ENCODE peak calls at places on chromosomes 6 and 20, in eight cellular contexts. One of them, this sample, is unnamed.
A peak's percentile ranks its signal among the peaks of the same experiment; 100 is the strongest.

GRCh38 chr20:51400051-51400926 is 142.2 kb downstream of the NFATC2 start:
- DNase-seq in NCI-H2029 treated with DMSO at 0.1 percent for 48 hours: no peak
- DNase-seq in GM12865: peak; percentile 93
- DNase-seq in endothelial cell: no peak
- DNase-seq in IMR-90: no peak
- DNase-seq in neural crest cell: no peak
- DNase-seq in naive thymus-derived CD8-positive, alpha-beta T cell: no peak
- DNase-seq in amniotic stem cell: no peak
- DNase-seq in this sample: no peak

GRCh38 chr20:48599748-48600469 is 227.9 kb downstream of the PREX1 start:
- DNase-seq in neural crest cell: no peak
- DNase-seq in NCI-H2029 treated with DMSO at 0.1 percent for 48 hours: no peak
- DNase-seq in endothelial cell: no peak
- DNase-seq in IMR-90: no peak
- DNase-seq in amniotic stem cell: no peak
- DNase-seq in GM12865: no peak
- DNase-seq in naive thymus-derived CD8-positive, alpha-beta T cell: no peak
- DNase-seq in this sample: no peak

GRCh38 chr6:1575213-1576041 is 34.3 kb upstream of the FOXC1 start:
- DNase-seq in NCI-H2029 treated with DMSO at 0.1 percent for 48 hours: no peak
- DNase-seq in GM12865: peak; percentile 69
- DNase-seq in IMR-90: peak; percentile 49
- DNase-seq in naive thymus-derived CD8-positive, alpha-beta T cell: no peak
- DNase-seq in endothelial cell: no peak
- DNase-seq in neural crest cell: no peak
- DNase-seq in amniotic stem cell: no peak
- DNase-seq in this sample: peak; percentile 92

GRCh38 chr6:97040355-97040860 is 115.9 kb downstream of the KLHL32 start:
- DNase-seq in IMR-90: no peak
- DNase-seq in endothelial cell: no peak
- DNase-seq in amniotic stem cell: no peak
- DNase-seq in NCI-H2029 treated with DMSO at 0.1 percent for 48 hours: peak; percentile 5
- DNase-seq in neural crest cell: no peak
- DNase-seq in GM12865: no peak
- DNase-seq in naive thymus-derived CD8-positive, alpha-beta T cell: no peak
- DNase-seq in this sample: no peak

GRCh38 chr20:57616143-57616951 is 3.9 kb downstream of the ZBP1 start:
- DNase-seq in endothelial cell: no peak
- DNase-seq in IMR-90: no peak
- DNase-seq in amniotic stem cell: no peak
- DNase-seq in NCI-H2029 treated with DMSO at 0.1 percent for 48 hours: no peak
- DNase-seq in GM12865: no peak
- DNase-seq in neural crest cell: no peak
- DNase-seq in naive thymus-derived CD8-positive, alpha-beta T cell: no peak
- DNase-seq in this sample: no peak

GRCh38 chr6:158780963-158781691 is 38.0 kb downstream of the EZR start:
- DNase-seq in NCI-H2029 treated with DMSO at 0.1 percent for 48 hours: no peak
- DNase-seq in amniotic stem cell: no peak
- DNase-seq in IMR-90: no peak
- DNase-seq in neural crest cell: no peak
- DNase-seq in GM12865: no peak
- DNase-seq in endothelial cell: no peak
- DNase-seq in naive thymus-derived CD8-positive, alpha-beta T cell: no peak
- DNase-seq in this sample: no peak

GRCh38 chr20:63980317-63980805 is 571 bp upstream of the PRPF6 start:
- DNase-seq in amniotic stem cell: no peak
- DNase-seq in neural crest cell: no peak
- DNase-seq in GM12865: peak; percentile 77
- DNase-seq in NCI-H2029 treated with DMSO at 0.1 percent for 48 hours: no peak
- DNase-seq in IMR-90: no peak
- DNase-seq in naive thymus-derived CD8-positive, alpha-beta T cell: no peak
- DNase-seq in endothelial cell: no peak
- DNase-seq in this sample: no peak

GRCh38 chr6:27591660-27592059 is 118.8 kb upstream of the ZNF184 start:
- DNase-seq in endothelial cell: peak; percentile 31
- DNase-seq in amniotic stem cell: no peak
- DNase-seq in naive thymus-derived CD8-positive, alpha-beta T cell: no peak
- DNase-seq in GM12865: peak; percentile 75
- DNase-seq in NCI-H2029 treated with DMSO at 0.1 percent for 48 hours: no peak
- DNase-seq in neural crest cell: peak; percentile 46
- DNase-seq in IMR-90: peak; percentile 52
- DNase-seq in this sample: peak; percentile 71

GRCh38 chr6:168890306-168890995 is 363.2 kb downstream of the THBS2 start:
- DNase-seq in amniotic stem cell: no peak
- DNase-seq in neural crest cell: no peak
- DNase-seq in naive thymus-derived CD8-positive, alpha-beta T cell: no peak
- DNase-seq in GM12865: no peak
- DNase-seq in endothelial cell: no peak
- DNase-seq in IMR-90: no peak
- DNase-seq in NCI-H2029 treated with DMSO at 0.1 percent for 48 hours: no peak
- DNase-seq in this sample: no peak

GRCh38 chr6:74356385-74356784 is 660.4 kb downstream of the CD109 start:
- DNase-seq in neural crest cell: no peak
- DNase-seq in GM12865: no peak
- DNase-seq in naive thymus-derived CD8-positive, alpha-beta T cell: no peak
- DNase-seq in NCI-H2029 treated with DMSO at 0.1 percent for 48 hours: no peak
- DNase-seq in amniotic stem cell: no peak
- DNase-seq in endothelial cell: no peak
- DNase-seq in IMR-90: peak; percentile 25
- DNase-seq in this sample: no peak

GRCh38 chr20:17377222-17377621 is 150.4 kb downstream of the PCSK2 start:
- DNase-seq in neural crest cell: no peak
- DNase-seq in IMR-90: no peak
- DNase-seq in endothelial cell: no peak
- DNase-seq in NCI-H2029 treated with DMSO at 0.1 percent for 48 hours: no peak
- DNase-seq in amniotic stem cell: no peak
- DNase-seq in GM12865: peak; percentile 39
- DNase-seq in naive thymus-derived CD8-positive, alpha-beta T cell: no peak
- DNase-seq in this sample: no peak

GRCh38 chr20:33896509-33896908 is 85.4 kb downstream of the CHMP4B start:
- DNase-seq in endothelial cell: no peak
- DNase-seq in IMR-90: peak; percentile 70
- DNase-seq in neural crest cell: no peak
- DNase-seq in naive thymus-derived CD8-positive, alpha-beta T cell: no peak
- DNase-seq in GM12865: no peak
- DNase-seq in amniotic stem cell: no peak
- DNase-seq in NCI-H2029 treated with DMSO at 0.1 percent for 48 hours: no peak
- DNase-seq in this sample: no peak

This sample was measured in NB4.